ENCODE peak calls at places on chromosomes 13 and 19, in ten cellular contexts. One of them, this sample, is unnamed.

GRCh38 chr19:38862321-38863059 is 12.7 kb upstream of the HNRNPL start:
- DNase-seq in ascending aorta: no peak
- DNase-seq in astrocyte: no peak
- DNase-seq in Peyer's patch: no peak
- DNase-seq in pancreas: peak; percentile 64
- DNase-seq in HepG2: no peak
- DNase-seq in ovary: no peak
- DNase-seq in NB4: no peak
- DNase-seq in left ventricle myocardium inferior: no peak
- DNase-seq in K562: no peak
- DNase-seq in this sample: peak; percentile 97

GRCh38 chr13:110965038-110965754 is 50.3 kb upstream of the ANKRD10 start:
- DNase-seq in ascending aorta: no peak
- DNase-seq in astrocyte: peak; percentile 78
- DNase-seq in Peyer's patch: no peak
- DNase-seq in pancreas: no peak
- DNase-seq in HepG2: peak; percentile 68
- DNase-seq in ovary: no peak
- DNase-seq in NB4: peak; percentile 14
- DNase-seq in left ventricle myocardium inferior: no peak
- DNase-seq in K562: peak; percentile 25
- DNase-seq in this sample: peak; percentile 35

GRCh38 chr13:99196466-99197256 is 4.0 kb upstream of the UBAC2 start:
- DNase-seq in ascending aorta: no peak
- DNase-seq in astrocyte: no peak
- DNase-seq in Peyer's patch: no peak
- DNase-seq in pancreas: no peak
- DNase-seq in HepG2: no peak
- DNase-seq in ovary: no peak
- DNase-seq in NB4: peak; percentile 36
- DNase-seq in left ventricle myocardium inferior: no peak
- DNase-seq in K562: no peak
- DNase-seq in this sample: no peak

GRCh38 chr13:102902789-102903347 is 57.0 kb downstream of the ERCC5 start:
- DNase-seq in ascending aorta: no peak
- DNase-seq in astrocyte: no peak
- DNase-seq in Peyer's patch: peak; percentile 52
- DNase-seq in pancreas: no peak
- DNase-seq in HepG2: peak; percentile 22
- DNase-seq in ovary: no peak
- DNase-seq in NB4: no peak
- DNase-seq in left ventricle myocardium inferior: peak; percentile 22
- DNase-seq in K562: no peak
- DNase-seq in this sample: no peak

GRCh38 chr19:17405250-17406038 is at the start of gene BST2:
- DNase-seq in ascending aorta: peak; percentile 76
- DNase-seq in astrocyte: peak; percentile 39
- DNase-seq in Peyer's patch: peak; percentile 63
- DNase-seq in pancreas: no peak
- DNase-seq in HepG2: peak; percentile 93
- DNase-seq in ovary: peak; percentile 89
- DNase-seq in NB4: peak; percentile 94
- DNase-seq in left ventricle myocardium inferior: peak; percentile 46
- DNase-seq in K562: peak; percentile 73
- DNase-seq in this sample: peak; percentile 96

GRCh38 chr19:8659905-8660304 is 29.5 kb downstream of the NFILZ start:
- DNase-seq in ascending aorta: no peak
- DNase-seq in astrocyte: no peak
- DNase-seq in Peyer's patch: no peak
- DNase-seq in pancreas: no peak
- DNase-seq in HepG2: no peak
- DNase-seq in ovary: no peak
- DNase-seq in NB4: no peak
- DNase-seq in left ventricle myocardium inferior: no peak
- DNase-seq in K562: no peak
- DNase-seq in this sample: no peak

GRCh38 chr13:45034342-45034741 is 45.0 kb downstream of the GPALPP1 start:
- DNase-seq in ascending aorta: no peak
- DNase-seq in astrocyte: no peak
- DNase-seq in Peyer's patch: no peak
- DNase-seq in pancreas: no peak
- DNase-seq in HepG2: no peak
- DNase-seq in ovary: no peak
- DNase-seq in NB4: no peak
- DNase-seq in left ventricle myocardium inferior: no peak
- DNase-seq in K562: no peak
- DNase-seq in this sample: no peak

GRCh38 chr13:45575830-45576180 is 39.7 kb downstream of the ERICH6B start:
- DNase-seq in ascending aorta: no peak
- DNase-seq in astrocyte: no peak
- DNase-seq in Peyer's patch: no peak
- DNase-seq in pancreas: no peak
- DNase-seq in HepG2: no peak
- DNase-seq in ovary: no peak
- DNase-seq in NB4: no peak
- DNase-seq in left ventricle myocardium inferior: no peak
- DNase-seq in K562: no peak
- DNase-seq in this sample: no peak

GRCh38 chr13:112617754-112618375 is 29.9 kb upstream of the TUBGCP3 start:
- DNase-seq in ascending aorta: no peak
- DNase-seq in astrocyte: no peak
- DNase-seq in Peyer's patch: no peak
- DNase-seq in pancreas: no peak
- DNase-seq in HepG2: no peak
- DNase-seq in ovary: no peak
- DNase-seq in NB4: no peak
- DNase-seq in left ventricle myocardium inferior: no peak
- DNase-seq in K562: no peak
- DNase-seq in this sample: no peak

GRCh38 chr13:107842562-107843180 is 372.7 kb downstream of the LIG4 start:
- DNase-seq in ascending aorta: no peak
- DNase-seq in astrocyte: peak; percentile 76
- DNase-seq in Peyer's patch: no peak
- DNase-seq in pancreas: no peak
- DNase-seq in HepG2: no peak
- DNase-seq in ovary: no peak
- DNase-seq in NB4: no peak
- DNase-seq in left ventricle myocardium inferior: no peak
- DNase-seq in K562: no peak
- DNase-seq in this sample: peak; percentile 44
- H3K4me3 ChIP-seq in ascending aorta: no peak overlapping the region
- H3K4me3 ChIP-seq in astrocyte: no peak overlapping the region
- H3K4me3 ChIP-seq in Peyer's patch: no peak overlapping the region
- H3K4me3 ChIP-seq in pancreas: no peak overlapping the region
- H3K4me3 ChIP-seq in HepG2: no peak overlapping the region
- H3K4me3 ChIP-seq in ovary: no peak overlapping the region
- H3K4me3 ChIP-seq in NB4: no peak overlapping the region
- H3K4me3 ChIP-seq in left ventricle myocardium inferior: no peak overlapping the region
- H3K4me3 ChIP-seq in K562: no peak overlapping the region
- H3K4me3 ChIP-seq in this sample: no peak overlapping the region

DNA sequence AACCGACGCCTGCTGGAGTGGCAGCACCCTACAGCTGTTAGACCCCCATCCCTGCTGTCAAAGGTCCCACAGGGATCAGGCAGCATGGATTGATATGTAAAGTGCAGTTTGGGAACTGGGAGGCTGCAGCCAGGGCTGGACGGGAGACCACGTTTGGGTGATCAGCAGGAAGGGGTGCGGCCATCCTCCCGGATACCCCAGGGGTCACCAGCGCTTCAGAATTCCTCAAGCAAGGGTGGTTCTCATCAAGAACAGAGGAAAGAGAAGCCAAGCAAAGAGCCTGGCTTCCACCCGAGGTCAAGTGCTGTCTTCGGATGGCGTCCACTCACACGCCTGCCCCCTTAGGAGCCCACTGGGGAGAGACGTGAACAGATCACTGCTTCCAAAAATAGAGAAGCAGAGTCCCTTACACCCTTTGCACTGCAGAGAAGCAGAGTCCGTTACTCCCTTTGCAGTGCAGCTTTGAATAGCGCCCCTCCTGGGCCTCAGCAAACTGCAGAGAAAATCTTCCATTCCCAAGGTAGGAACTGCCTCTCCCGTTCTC is 35.5 kb downstream of the DHRS12 start:
- DNase-seq in ascending aorta: no peak
- DNase-seq in astrocyte: no peak
- DNase-seq in Peyer's patch: no peak
- DNase-seq in pancreas: no peak
- DNase-seq in HepG2: no peak
- DNase-seq in ovary: no peak
- DNase-seq in NB4: no peak
- DNase-seq in left ventricle myocardium inferior: no peak
- DNase-seq in K562: no peak
- DNase-seq in this sample: no peak
- TF ChIP-seq CTCF in ascending aorta: no peak
- TF ChIP-seq CTCF in astrocyte: peak; percentile 8
- TF ChIP-seq CTCF in Peyer's patch: no peak
- TF ChIP-seq CTCF in pancreas: no peak
- TF ChIP-seq CTCF in HepG2: peak; percentile 5
- TF ChIP-seq CTCF in ovary: no peak
- TF ChIP-seq CTCF in NB4: peak; percentile 19
- TF ChIP-seq CTCF in left ventricle myocardium inferior: peak; percentile 45
- TF ChIP-seq CTCF in K562: peak; percentile 35
- TF ChIP-seq CTCF in this sample: no peak

GRCh38 chr19:3397266-3398022 is 31.1 kb downstream of the NFIC start:
- DNase-seq in ascending aorta: no peak
- DNase-seq in astrocyte: no peak
- DNase-seq in Peyer's patch: no peak
- DNase-seq in pancreas: peak; percentile 74
- DNase-seq in HepG2: peak; percentile 90
- DNase-seq in ovary: no peak
- DNase-seq in NB4: peak; percentile 23
- DNase-seq in left ventricle myocardium inferior: peak; percentile 68
- DNase-seq in K562: peak; percentile 54
- DNase-seq in this sample: no peak

GRCh38 chr19:3396881-3397265 is 30.5 kb downstream of the NFIC start:
- DNase-seq in ascending aorta: no peak
- DNase-seq in astrocyte: no peak
- DNase-seq in Peyer's patch: no peak
- DNase-seq in pancreas: no peak
- DNase-seq in HepG2: no peak
- DNase-seq in ovary: no peak
- DNase-seq in NB4: no peak
- DNase-seq in left ventricle myocardium inferior: no peak
- DNase-seq in K562: no peak
- DNase-seq in this sample: no peak

GRCh38 chr19:3398114-3398899 is 31.9 kb downstream of the NFIC start:
- DNase-seq in ascending aorta: peak; percentile 81
- DNase-seq in astrocyte: no peak
- DNase-seq in Peyer's patch: no peak
- DNase-seq in pancreas: peak; percentile 88
- DNase-seq in HepG2: peak; percentile 77
- DNase-seq in ovary: peak; percentile 87
- DNase-seq in NB4: no peak
- DNase-seq in left ventricle myocardium inferior: peak; percentile 84
- DNase-seq in K562: no peak
- DNase-seq in this sample: peak; percentile 73

GRCh38 chr19:3401004-3401768 is 34.8 kb downstream of the NFIC start:
- DNase-seq in ascending aorta: no peak
- DNase-seq in astrocyte: no peak
- DNase-seq in Peyer's patch: no peak
- DNase-seq in pancreas: no peak
- DNase-seq in HepG2: no peak
- DNase-seq in ovary: no peak
- DNase-seq in NB4: no peak
- DNase-seq in left ventricle myocardium inferior: no peak
- DNase-seq in K562: no peak
- DNase-seq in this sample: no peak

GRCh38 chr19:3398900-3399278 is 32.5 kb downstream of the NFIC start:
- DNase-seq in ascending aorta: no peak
- DNase-seq in astrocyte: no peak
- DNase-seq in Peyer's patch: no peak
- DNase-seq in pancreas: no peak
- DNase-seq in HepG2: no peak
- DNase-seq in ovary: no peak
- DNase-seq in NB4: no peak
- DNase-seq in left ventricle myocardium inferior: no peak
- DNase-seq in K562: no peak
- DNase-seq in this sample: no peak
- H3K4me3 ChIP-seq in ascending aorta: peak overlapping the region; percentile 24
- H3K4me3 ChIP-seq in astrocyte: no peak overlapping the region
- H3K4me3 ChIP-seq in Peyer's patch: no peak overlapping the region
- H3K4me3 ChIP-seq in pancreas: no peak overlapping the region
- H3K4me3 ChIP-seq in HepG2: no peak overlapping the region
- H3K4me3 ChIP-seq in ovary: peak overlapping the region; percentile 34
- H3K4me3 ChIP-seq in NB4: no peak overlapping the region
- H3K4me3 ChIP-seq in left ventricle myocardium inferior: peak overlapping the region; percentile 58
- H3K4me3 ChIP-seq in K562: no peak overlapping the region
- H3K4me3 ChIP-seq in this sample: no peak overlapping the region

GRCh38 chr13:72567566-72567965 is 159.9 kb downstream of the MZT1 start:
- DNase-seq in ascending aorta: no peak
- DNase-seq in astrocyte: no peak
- DNase-seq in Peyer's patch: no peak
- DNase-seq in pancreas: no peak
- DNase-seq in HepG2: no peak
- DNase-seq in ovary: no peak
- DNase-seq in NB4: no peak
- DNase-seq in left ventricle myocardium inferior: no peak
- DNase-seq in K562: no peak
- DNase-seq in this sample: no peak

GRCh38 chr13:72570019-72570418 is 157.4 kb downstream of the MZT1 start:
- DNase-seq in ascending aorta: no peak
- DNase-seq in astrocyte: no peak
- DNase-seq in Peyer's patch: no peak
- DNase-seq in pancreas: no peak
- DNase-seq in HepG2: no peak
- DNase-seq in ovary: no peak
- DNase-seq in NB4: no peak
- DNase-seq in left ventricle myocardium inferior: no peak
- DNase-seq in K562: no peak
- DNase-seq in this sample: no peak

GRCh38 chr13:72561791-72562190 is 165.6 kb downstream of the MZT1 start:
- DNase-seq in ascending aorta: no peak
- DNase-seq in astrocyte: no peak
- DNase-seq in Peyer's patch: no peak
- DNase-seq in pancreas: no peak
- DNase-seq in HepG2: no peak
- DNase-seq in ovary: no peak
- DNase-seq in NB4: no peak
- DNase-seq in left ventricle myocardium inferior: no peak
- DNase-seq in K562: no peak
- DNase-seq in this sample: no peak

GRCh38 chr13:72562686-72563085 is 164.7 kb downstream of the MZT1 start:
- DNase-seq in ascending aorta: no peak
- DNase-seq in astrocyte: no peak
- DNase-seq in Peyer's patch: no peak
- DNase-seq in pancreas: no peak
- DNase-seq in HepG2: no peak
- DNase-seq in ovary: no peak
- DNase-seq in NB4: no peak
- DNase-seq in left ventricle myocardium inferior: no peak
- DNase-seq in K562: no peak
- DNase-seq in this sample: no peak

DNA sequence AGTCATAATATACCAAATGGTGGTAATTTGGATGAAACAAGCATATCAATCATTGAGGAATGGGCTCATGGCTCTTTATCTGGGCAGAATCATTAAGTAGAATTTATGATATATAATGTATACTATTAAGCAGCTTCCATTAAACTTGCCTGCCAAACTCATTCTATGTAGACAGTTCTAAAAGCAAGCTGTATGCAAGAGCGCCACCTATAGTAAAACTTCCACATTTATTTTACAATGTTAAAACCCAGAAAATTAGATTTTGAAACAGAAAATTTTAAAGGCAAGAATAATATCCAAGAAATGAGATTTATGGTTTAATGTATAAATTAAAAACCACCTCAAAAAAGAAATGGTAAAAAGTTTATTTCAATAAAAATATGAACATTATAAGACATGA is 161.5 kb downstream of the MZT1 start:
- DNase-seq in ascending aorta: no peak
- DNase-seq in astrocyte: peak; percentile 11
- DNase-seq in Peyer's patch: no peak
- DNase-seq in pancreas: no peak
- DNase-seq in HepG2: peak; percentile 29
- DNase-seq in ovary: no peak
- DNase-seq in NB4: peak; percentile 44
- DNase-seq in left ventricle myocardium inferior: no peak
- DNase-seq in K562: no peak
- DNase-seq in this sample: peak; percentile 19
- TF ChIP-seq CTCF in ascending aorta: peak; percentile 34
- TF ChIP-seq CTCF in astrocyte: peak; percentile 57
- TF ChIP-seq CTCF in Peyer's patch: peak; percentile 49
- TF ChIP-seq CTCF in pancreas: peak; percentile 50
- TF ChIP-seq CTCF in HepG2: peak; percentile 61
- TF ChIP-seq CTCF in ovary: no peak
- TF ChIP-seq CTCF in NB4: peak; percentile 55
- TF ChIP-seq CTCF in left ventricle myocardium inferior: peak; percentile 56
- TF ChIP-seq CTCF in K562: no peak
- TF ChIP-seq CTCF in this sample: peak; percentile 59

This sample was measured in fibroblast of villous mesenchyme.